ENCODE peak calls at places on chromosomes 2 and 18, in four cellular contexts. G is transverse colon, A is GM12865, U is astrocyte of the cerebellum. I is an unnamed sample.

GRCh38 chr18:36095936-36096519 is 28.7 kb upstream of the RPRD1A start:
- DNase-seq in G (no peak), A (peak; percentile 74), U (peak; percentile 63), I (peak; percentile 53)

GRCh38 chr18:25737710-25738251 is 352.6 kb downstream of the SS18 start:
- DNase-seq in G (no peak), A (no peak), U (peak; percentile 83), I (peak; percentile 90)

GRCh38 chr18:43826215-43826614 is 548.9 kb upstream of the SYT4 start:
- DNase-seq in G (no peak), A (no peak), U (no peak), I (no peak)

GRCh38 chr2:23545391-23545790 is 160.4 kb downstream of the KLHL29 start:
- DNase-seq in G (no peak), A (no peak), U (no peak), I (no peak)

GRCh38 chr2:151350579-151351195 is 6.7 kb upstream of the TNFAIP6 start:
- DNase-seq in G (no peak), A (no peak), U (peak; percentile 26), I (no peak)

GRCh38 chr18:43507842-43508481 is 230.7 kb upstream of the SYT4 start:
- DNase-seq in G (no peak), A (no peak), U (no peak), I (no peak)

GRCh38 chr2:159706385-159706980 is 5.8 kb upstream of the MARCHF7 start:
- DNase-seq in G (no peak), A (no peak), U (no peak), I (no peak)

GRCh38 chr2:20130821-20131645 is 79.6 kb upstream of the LAPTM4A start:
- DNase-seq in G (no peak), A (no peak), U (peak; percentile 28), I (peak; percentile 23)

GRCh38 chr2:118577202-118577601 is 270.2 kb downstream of the EN1 start:
- DNase-seq in G (no peak), A (no peak), U (no peak), I (no peak)

GRCh38 chr2:224308267-224308911 is 93.5 kb downstream of the FAM124B start:
- DNase-seq in G (no peak), A (peak; percentile 50), U (no peak), I (no peak)

GRCh38 chr2:99891358-99891757 is 251.0 kb downstream of the AFF3 start:
- DNase-seq in G (no peak), A (no peak), U (no peak), I (no peak)

GRCh38 chr2:241730679-241731293 is 3.6 kb upstream of the D2HGDH start:
- DNase-seq in G (no peak), A (no peak), U (no peak), I (no peak)

GRCh38 chr2:167759531-167759930 is 487.9 kb downstream of the STK39 start:
- DNase-seq in G (no peak), A (no peak), U (no peak), I (no peak)

GRCh38 chr2:8268172-8268783 is 413.6 kb upstream of the ID2 start:
- DNase-seq in G (no peak), A (no peak), U (no peak), I (no peak)

GRCh38 chr18:60411715-60412114 is 39.1 kb upstream of the MC4R start:
- DNase-seq in G (no peak), A (peak; percentile 8), U (no peak), I (no peak)

GRCh38 chr2:84297155-84297554 is 161.9 kb downstream of the SUCLG1 start:
- DNase-seq in G (peak; percentile 77), A (no peak), U (no peak), I (no peak)

GRCh38 chr2:36556847-36557246 is 41.1 kb downstream of the FEZ2 start:
- DNase-seq in G (no peak), A (no peak), U (no peak), I (peak; percentile 71)

GRCh38 chr18:55713707-55714106 is 125.7 kb upstream of the TCF4 start:
- DNase-seq in G (no peak), A (no peak), U (no peak), I (no peak)

GRCh38 chr2:888906-889566 is 61.6 kb upstream of the SNTG2 start:
- DNase-seq in G (no peak), A (no peak), U (no peak), I (no peak)

GRCh38 chr2:224934542-224935188 is 107.6 kb downstream of the DOCK10 start:
- DNase-seq in G (no peak), A (no peak), U (peak; percentile 24), I (no peak)

GRCh38 chr2:86775323-86775722 is 15.4 kb downstream of the CD8A start:
- DNase-seq in G (no peak), A (no peak), U (no peak), I (no peak)

GRCh38 chr2:197804758-197805597 is 585 bp downstream of the PLCL1 start:
- DNase-seq in G (no peak), A (peak; percentile 24), U (no peak), I (no peak)

GRCh38 chr18:47847635-47848034 is 82.8 kb downstream of the SMAD2 start:
- DNase-seq in G (no peak), A (no peak), U (no peak), I (no peak)

GRCh38 chr2:121489944-121490585 is 40.6 kb upstream of the RNU4ATAC start:
- DNase-seq in G (no peak), A (no peak), U (no peak), I (peak; percentile 19)

GRCh38 chr2:96909651-96910050 is 39.8 kb upstream of the SEMA4C start:
- DNase-seq in G (no peak), A (no peak), U (no peak), I (no peak)

GRCh38 chr18:79274823-79275222 is 120.9 kb upstream of the NFATC1 start:
- DNase-seq in G (no peak), A (no peak), U (no peak), I (no peak)

GRCh38 chr18:78634061-78634696 is 345.4 kb upstream of the SALL3 start:
- DNase-seq in G (no peak), A (no peak), U (no peak), I (no peak)

GRCh38 chr2:241989074-241989473 is 119.5 kb downstream of the RTP5 start:
- DNase-seq in G (no peak), A (no peak), U (no peak), I (no peak)

GRCh38 chr2:158761626-158762025 is 33.5 kb upstream of the DAPL1 start:
- DNase-seq in G (no peak), A (no peak), U (peak; percentile 19), I (no peak)

GRCh38 chr2:100266126-100266525 is 56.2 kb downstream of the LONRF2 start:
- DNase-seq in G (no peak), A (no peak), U (no peak), I (no peak)

GRCh38 chr18:6249788-6250187 is 164.9 kb downstream of the L3MBTL4 start:
- DNase-seq in G (no peak), A (peak; percentile 15), U (no peak), I (no peak)

GRCh38 chr2:39762448-39762847 is 16.6 kb downstream of the THUMPD2 start:
- DNase-seq in G (no peak), A (no peak), U (no peak), I (no peak)

GRCh38 chr2:127646487-127647241 is 711 bp downstream of the GPR17 start:
- DNase-seq in G (no peak), A (no peak), U (no peak), I (no peak)

GRCh38 chr18:32324173-32324572 is 134.3 kb downstream of the MEP1B start:
- DNase-seq in G (no peak), A (no peak), U (no peak), I (no peak)

GRCh38 chr2:182300603-182301002 is 126.2 kb downstream of the PDE1A start:
- DNase-seq in G (no peak), A (no peak), U (peak; percentile 53), I (no peak)

GRCh38 chr2:219521066-219521880 is 7.0 kb downstream of the ASIC4 start:
- DNase-seq in G (peak; percentile 21), A (no peak), U (no peak), I (no peak)
- H3K4me3 ChIP-seq in G (no peak overlapping the region), A (no peak overlapping the region), U (no peak overlapping the region), I (no peak overlapping the region)

GRCh38 chr2:231673348-231673770 is 35.0 kb upstream of the PTMA start:
- DNase-seq in G (peak; percentile 90), A (peak; percentile 29), U (no peak), I (no peak)

GRCh38 chr2:231671617-231672350 is 36.5 kb upstream of the PTMA start:
- DNase-seq in G (peak; percentile 81), A (peak; percentile 94), U (no peak), I (no peak)

GRCh38 chr2:231668981-231669380 is 39.3 kb upstream of the PTMA start:
- DNase-seq in G (no peak), A (no peak), U (no peak), I (no peak)

GRCh38 chr2:231672617-231673347 is 35.5 kb upstream of the PTMA start:
- DNase-seq in G (peak; percentile 87), A (peak; percentile 92), U (no peak), I (no peak)

DNA sequence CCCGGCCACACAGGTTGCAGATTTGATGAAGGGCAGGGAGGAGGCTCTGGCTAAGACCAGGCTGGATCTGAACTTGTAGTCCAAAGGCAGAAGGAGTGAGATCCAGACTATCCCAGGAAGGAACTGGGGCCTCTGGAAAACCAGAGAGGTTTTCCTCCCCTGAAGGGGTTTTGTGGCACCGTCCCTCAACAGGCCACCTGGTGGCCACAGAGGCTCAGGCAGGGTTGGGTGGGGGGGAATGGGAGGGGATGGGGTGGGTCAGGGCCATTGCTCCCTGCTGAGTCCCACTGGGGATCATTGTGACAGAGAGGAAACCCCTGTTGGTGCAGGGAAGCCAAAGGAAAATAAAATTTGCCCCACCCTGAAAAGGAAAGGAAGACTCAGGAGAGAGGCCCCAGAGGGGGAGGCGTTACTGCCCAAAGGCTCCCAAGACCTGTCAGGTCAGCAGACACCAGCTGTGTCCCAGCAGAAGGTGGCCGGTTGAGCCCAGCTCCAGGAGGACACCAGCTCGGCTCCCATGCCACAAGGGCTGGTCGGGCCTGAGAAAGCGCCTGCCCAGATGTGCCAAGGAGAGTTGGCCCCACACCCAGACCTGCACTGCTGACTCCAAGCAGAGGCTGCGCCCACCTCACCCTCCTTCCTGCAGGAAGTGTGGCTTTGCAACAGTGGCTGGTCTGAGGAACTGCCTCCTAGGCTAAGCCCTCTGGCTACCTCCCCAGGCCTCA is 37.3 kb upstream of the PTMA start:
- DNase-seq in G (peak; percentile 68), A (peak; percentile 49), U (no peak), I (no peak)
- TF ChIP-seq CTCF in G (peak; percentile 48), A (peak; percentile 56), U (no peak), I (no peak)

GRCh38 chr2:105777506-105778343 is 33.0 kb downstream of the NCK2 start:
- DNase-seq in G (no peak), A (no peak), U (no peak), I (no peak)
- H3K4me3 ChIP-seq in G (no peak overlapping the region), A (no peak overlapping the region), U (no peak overlapping the region), I (no peak overlapping the region)

GRCh38 chr2:73078457-73079411 is 7.2 kb upstream of the SFXN5 start:
- DNase-seq in G (no peak), A (no peak), U (no peak), I (no peak)

GRCh38 chr2:73079636-73080035 is 8.1 kb upstream of the SFXN5 start:
- DNase-seq in G (no peak), A (no peak), U (no peak), I (no peak)

GRCh38 chr2:73075477-73076373 is 4.2 kb upstream of the SFXN5 start:
- DNase-seq in G (no peak), A (no peak), U (no peak), I (no peak)

GRCh38 chr2:73076701-73077423 is 5.3 kb upstream of the SFXN5 start:
- DNase-seq in G (no peak), A (no peak), U (no peak), I (no peak)

DNA sequence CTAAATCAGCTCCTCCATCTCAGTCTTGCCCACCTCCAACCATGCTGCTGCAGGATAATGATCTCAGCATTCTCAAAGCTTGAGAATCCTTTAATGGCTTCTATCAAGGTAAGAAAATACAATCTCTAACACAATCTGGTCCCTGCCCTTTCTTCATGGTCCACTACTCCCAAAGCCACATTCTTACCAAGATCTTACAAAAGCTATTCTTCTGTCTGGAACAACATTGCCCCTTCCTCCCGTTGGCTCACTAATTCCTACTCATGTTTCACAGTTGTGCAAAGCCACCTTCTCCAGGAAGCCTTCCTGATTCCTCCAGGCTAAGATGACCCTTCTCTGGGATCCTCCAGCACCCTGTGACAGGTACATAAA is 5.9 kb upstream of the SFXN5 start:
- DNase-seq in G (no peak), A (no peak), U (no peak), I (no peak)
- TF ChIP-seq CTCF in G (no peak), A (no peak), U (no peak), I (no peak)

I was measured in AG04449.